ENCODE peak calls at places on chromosomes 2 and 18, in five cellular contexts. B is myocyte, T is RWPE1, P is HEK293T, M is activated T-cell treated with anti-CD3 and anti-CD28 coated beads for 1 hour. Z is an unnamed sample.

GRCh38 chr2:235305678-235306077 is 188.2 kb upstream of the AGAP1 start:
- DNase-seq in T (no peak), M (no peak), B (no peak), P (no peak), Z (no peak)

GRCh38 chr2:219987830-219988229 is 360.4 kb downstream of the SLC4A3 start:
- DNase-seq in T (peak), B (peak), P (no peak), M (no peak), Z (peak)

GRCh38 chr18:36262971-36263370 is 34.5 kb upstream of the FHOD3 start:
- DNase-seq in P (no peak), B (no peak), M (no peak), T (no peak), Z (no peak)

GRCh38 chr2:65316072-65316471 is 88.4 kb downstream of the ACTR2 start:
- DNase-seq in B (no peak), P (no peak), M (no peak), T (peak), Z (peak)

GRCh38 chr18:80179857-80180558 is 67.3 kb downstream of the PARD6G start:
- DNase-seq in B (no peak), T (peak), M (no peak), P (no peak), Z (peak)

GRCh38 chr2:53820711-53821110 is 33.9 kb downstream of the ERLEC1 start:
- DNase-seq in B (no peak), M (no peak), T (no peak), P (no peak), Z (no peak)

GRCh38 chr18:49893036-49893435 is 79.7 kb upstream of the ACAA2 start:
- DNase-seq in M (no peak), T (no peak), B (no peak), P (no peak), Z (no peak)

GRCh38 chr2:101359436-101359835 is 27.9 kb downstream of the CREG2 start:
- DNase-seq in T (no peak), P (no peak), B (no peak), M (no peak), Z (no peak)

GRCh38 chr18:39742015-39742466 is 2176.4 kb upstream of the CELF4 start:
- DNase-seq in T (no peak), M (no peak), B (no peak), P (peak), Z (no peak)

GRCh38 chr2:153059338-153060052 is 341.1 kb downstream of the ARL6IP6 start:
- DNase-seq in P (no peak), M (no peak), T (peak), B (peak), Z (peak)

GRCh38 chr2:4528773-4529172 is 825.4 kb downstream of the DCDC2C start:
- DNase-seq in P (no peak), B (no peak), M (no peak), T (no peak), Z (no peak)

GRCh38 chr18:47929681-47930085 is 776 bp downstream of the SMAD2 start:
- DNase-seq in P (no peak), T (no peak), B (no peak), M (no peak), Z (no peak)

GRCh38 chr2:28676153-28676835 is 75.3 kb upstream of the PPP1CB start:
- DNase-seq in M (no peak), T (no peak), B (no peak), P (no peak), Z (no peak)

GRCh38 chr2:9480157-9480556 is 5.8 kb downstream of the IAH1 start:
- DNase-seq in P (no peak), T (no peak), B (no peak), M (no peak), Z (no peak)

GRCh38 chr18:62757399-62758010 is 42.2 kb downstream of the PHLPP1 start:
- DNase-seq in P (no peak), B (no peak), T (no peak), M (no peak), Z (no peak)

GRCh38 chr2:42906557-42907380 is 114.4 kb upstream of the HAAO start:
- DNase-seq in B (peak), M (no peak), P (peak), T (no peak), Z (no peak)

GRCh38 chr2:158056875-158057274 is 44.8 kb upstream of the UPP2 start:
- DNase-seq in P (no peak), M (no peak), T (no peak), B (no peak), Z (no peak)

GRCh38 chr2:189673661-189674373 is 653 bp upstream of the ANKAR start:
- DNase-seq in M (no peak), B (no peak), T (no peak), P (no peak), Z (no peak)

GRCh38 chr18:5538541-5538940 is 5.3 kb downstream of the EPB41L3 start:
- DNase-seq in M (no peak), T (no peak), P (no peak), B (no peak), Z (no peak)

GRCh38 chr2:35538796-35539195 is 816.8 kb upstream of the CRIM1 start:
- DNase-seq in M (no peak), T (no peak), P (no peak), B (no peak), Z (no peak)

GRCh38 chr2:9205963-9206948 is at the start of gene ASAP2:
- DNase-seq in M (peak), P (peak), T (peak), B (peak), Z (no peak)

GRCh38 chr2:183035298-183035953 is 2.8 kb downstream of the NCKAP1 start:
- DNase-seq in T (no peak), B (no peak), M (no peak), P (no peak), Z (peak)

GRCh38 chr2:155022531-155022930 is 324.0 kb downstream of the KCNJ3 start:
- DNase-seq in B (no peak), M (no peak), P (no peak), T (no peak), Z (no peak)

GRCh38 chr2:106115250-106115649 is 78.9 kb downstream of the UXS1 start:
- DNase-seq in B (peak), T (no peak), P (no peak), M (no peak), Z (no peak)

GRCh38 chr2:139514946-139515345 is 734.8 kb upstream of the NXPH2 start:
- DNase-seq in T (no peak), M (no peak), P (no peak), B (no peak), Z (no peak)

GRCh38 chr2:6896930-6897759 is 19.6 kb downstream of the RSAD2 start:
- DNase-seq in B (peak), T (no peak), P (peak), M (no peak), Z (no peak)

GRCh38 chr2:85551698-85552678 is 9.3 kb downstream of the GGCX start:
- DNase-seq in P (peak), M (peak), T (peak), B (peak), Z (no peak)